ENCODE peak calls at places on chromosome 18, in four cellular contexts. X is K562, Q is GM12878, I is HepG2. U is an unnamed sample.

GRCh38 chr18:76821875-76822509 is 365 bp upstream of the ZNF236 start:
- DNase-seq in X (peak), Q (no peak), I (no peak), U (peak)

GRCh38 chr18:644395-645004 is 13.0 kb upstream of the TYMS start:
- DNase-seq in X (no peak), Q (peak), I (peak), U (no peak)

GRCh38 chr18:56124186-56124585 is 514.2 kb downstream of the TXNL1 start:
- DNase-seq in X (no peak), Q (no peak), I (no peak), U (no peak)

GRCh38 chr18:49460958-49461601 is 635 bp upstream of the DYM start:
- DNase-seq in X (no peak), Q (no peak), I (no peak), U (no peak)

GRCh38 chr18:56575819-56576663 is 62.4 kb downstream of the TXNL1 start:
- DNase-seq in X (peak), Q (no peak), I (peak), U (no peak)

GRCh38 chr18:76495435-76496199 is 575 bp upstream of the ZNF516 start:
- DNase-seq in X (no peak), Q (no peak), I (peak), U (peak)

GRCh38 chr18:7871560-7872456 is 304.7 kb downstream of the PTPRM start:
- DNase-seq in X (no peak), Q (no peak), I (peak), U (no peak)

GRCh38 chr18:23422751-23423418 is 30.2 kb upstream of the RIOK3 start:
- DNase-seq in X (peak), Q (peak), I (peak), U (no peak)

GRCh38 chr18:33821503-33821902 is 243.5 kb downstream of the ASXL3 start:
- DNase-seq in X (no peak), Q (no peak), I (no peak), U (no peak)

GRCh38 chr18:55861266-55861665 is 273.3 kb upstream of the TCF4 start:
- DNase-seq in X (no peak), Q (no peak), I (no peak), U (no peak)

GRCh38 chr18:46332956-46333355 is 228.8 kb downstream of the HAUS1 start:
- DNase-seq in X (no peak), Q (no peak), I (no peak), U (no peak)

GRCh38 chr18:34834897-34835296 is 124.8 kb downstream of the DTNA start:
- DNase-seq in X (no peak), Q (no peak), I (no peak), U (no peak)

GRCh38 chr18:13377496-13377895 is 158.9 kb downstream of the LDLRAD4 start:
- DNase-seq in X (no peak), Q (no peak), I (no peak), U (no peak)

GRCh38 chr18:31606265-31606664 is 14.6 kb downstream of the TTR start:
- DNase-seq in X (no peak), Q (no peak), I (peak), U (no peak)

GRCh38 chr18:12839526-12840196 is 44.4 kb downstream of the PTPN2 start:
- DNase-seq in X (no peak), Q (peak), I (no peak), U (no peak)

GRCh38 chr18:10421859-10422258 is 32.6 kb upstream of the APCDD1 start:
- DNase-seq in X (no peak), Q (no peak), I (no peak), U (no peak)
- TF ChIP-seq NR2C2 in X (no peak), Q (no peak), I (no peak), U (no peak)

GRCh38 chr18:67788784-67789545 is 272.4 kb upstream of the DSEL start:
- DNase-seq in X (no peak), Q (no peak), I (no peak), U (no peak)

GRCh38 chr18:67783215-67783946 is 266.9 kb upstream of the DSEL start:
- DNase-seq in X (no peak), Q (no peak), I (no peak), U (no peak)

GRCh38 chr18:67790527-67790926 is 274.0 kb upstream of the DSEL start:
- DNase-seq in X (no peak), Q (no peak), I (no peak), U (no peak)

DNA sequence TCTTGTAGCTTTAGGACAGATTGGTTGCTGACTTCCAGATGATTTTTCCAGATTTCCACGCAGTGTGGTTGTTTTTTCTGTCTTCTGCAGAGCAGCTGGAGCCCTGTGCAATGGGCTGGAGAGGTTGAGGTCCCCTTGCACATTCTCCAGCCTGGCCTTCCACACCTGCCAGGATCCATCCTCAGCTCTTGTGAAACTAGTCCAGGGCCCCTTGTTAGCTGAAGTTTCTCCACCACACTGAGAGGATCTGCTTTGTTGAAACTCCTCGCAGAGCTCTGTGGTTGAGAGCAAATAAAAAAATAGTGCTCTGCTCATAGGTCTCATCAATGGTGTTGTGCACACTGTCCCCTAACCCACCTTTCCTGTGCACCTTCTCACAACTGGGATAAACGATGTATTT is 271.8 kb upstream of the DSEL start:
- DNase-seq in X (no peak), Q (no peak), I (no peak), U (no peak)
- TF ChIP-seq NR2C2 in X (no peak), Q (no peak), I (no peak), U (no peak)

GRCh38 chr18:74598350-74599001 is 806 bp downstream of the ZNF407 start:
- DNase-seq in X (peak), Q (no peak), I (peak), U (peak)
- TF ChIP-seq NR2C2 in X (no peak), Q (no peak), I (no peak), U (no peak)

GRCh38 chr18:26073742-26074141 is 16.7 kb downstream of the SS18 start:
- DNase-seq in X (no peak), Q (no peak), I (no peak), U (no peak)
- TF ChIP-seq NR2C2 in X (no peak), Q (no peak), I (no peak), U (no peak)

DNA sequence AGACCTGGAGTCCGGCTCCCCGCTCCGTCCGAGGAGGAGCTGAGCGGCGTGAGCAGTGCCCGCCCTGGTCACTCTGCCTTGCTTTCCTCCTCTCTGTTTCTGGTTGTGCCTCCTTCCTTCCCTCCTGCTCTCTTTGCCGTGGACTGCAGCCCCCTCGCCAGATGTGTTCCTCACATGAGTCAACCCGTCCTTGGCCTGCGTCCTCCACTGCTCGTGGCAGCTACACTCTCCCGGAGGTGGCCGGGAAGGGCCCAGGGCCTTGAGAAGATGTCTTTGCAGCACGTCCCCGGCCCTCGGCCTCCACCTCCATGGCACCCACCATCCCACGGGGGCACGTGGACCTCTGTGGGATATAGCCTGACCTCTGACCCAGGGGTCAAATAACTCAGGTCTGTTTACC is 42.4 kb downstream of the NFATC1 start:
- DNase-seq in X (no peak), Q (no peak), I (no peak), U (no peak)
- TF ChIP-seq NR2C2 in X (no peak), Q (no peak), I (no peak), U (no peak)